ENCODE peak calls at places on chromosomes 1 and 21, in seven cellular contexts. A is GM12878, E is HepG2, I is HCT116, C is K562, D is SK-N-SH, U is H1. J is an unnamed sample.
A peak's percentile ranks its signal among the peaks of the same experiment; 100 is the strongest.

GRCh38 chr1:23224721-23225648 is 7.7 kb upstream of the HTR1D start:
- DNase-seq in E (no peak), D (peak; percentile 82), A (no peak), U (no peak), I (no peak), C (no peak), J (peak; percentile 23)

GRCh38 chr1:27832762-27833161 is 2.2 kb downstream of the PPP1R8 start:
- DNase-seq in C (no peak), U (no peak), E (no peak), I (no peak), A (no peak), D (no peak), J (no peak)

GRCh38 chr1:209877109-209877764 is 49.5 kb downstream of the UTP25 start:
- DNase-seq in U (no peak), C (no peak), E (no peak), A (no peak), I (no peak), D (no peak), J (no peak)

GRCh38 chr1:226457307-226457712 is 49.4 kb upstream of the PARP1 start:
- DNase-seq in C (peak; percentile 38), D (no peak), A (no peak), E (no peak), I (no peak), U (peak; percentile 46), J (no peak)

GRCh38 chr21:42455196-42455595 is 40.8 kb downstream of the RSPH1 start:
- DNase-seq in C (no peak), D (no peak), E (no peak), I (no peak), U (no peak), A (no peak), J (no peak)

GRCh38 chr1:51158263-51158662 is 56.2 kb downstream of the C1orf185 start:
- DNase-seq in U (no peak), D (no peak), E (no peak), I (no peak), C (no peak), A (no peak), J (no peak)

GRCh38 chr21:33042812-33043211 is 17.1 kb downstream of the OLIG2 start:
- DNase-seq in E (no peak), U (no peak), A (no peak), C (no peak), I (peak; percentile 50), D (no peak), J (no peak)

GRCh38 chr1:236497908-236498307 is 25.9 kb upstream of the LGALS8 start:
- DNase-seq in C (no peak), U (no peak), E (no peak), D (no peak), I (no peak), A (no peak), J (no peak)

GRCh38 chr1:31970873-31971272 is 32.7 kb upstream of the PTP4A2 start:
- DNase-seq in U (no peak), I (no peak), E (no peak), A (no peak), D (no peak), C (no peak), J (no peak)

GRCh38 chr1:44619261-44619900 is 54.9 kb downstream of the TMEM53 start:
- DNase-seq in I (no peak), U (no peak), A (no peak), D (no peak), E (no peak), C (no peak), J (no peak)

GRCh38 chr1:201461783-201462441 is 7.1 kb downstream of the PHLDA3 start:
- DNase-seq in I (peak; percentile 68), C (peak; percentile 87), U (no peak), E (peak; percentile 56), D (no peak), A (no peak), J (no peak)

GRCh38 chr21:36350282-36350910 is 30.4 kb downstream of the MORC3 start:
- DNase-seq in D (no peak), E (no peak), U (no peak), A (no peak), I (no peak), C (no peak), J (no peak)

GRCh38 chr21:28949318-28949717 is 43.4 kb downstream of the LTN1 start:
- DNase-seq in C (no peak), D (no peak), U (no peak), E (no peak), A (no peak), I (no peak), J (no peak)

GRCh38 chr1:167880570-167880969 is 33.4 kb downstream of the ADCY10 start:
- DNase-seq in A (no peak), I (no peak), C (no peak), D (no peak), U (no peak), E (no peak), J (peak; percentile 54)

GRCh38 chr1:102790997-102791396 is 317.3 kb downstream of the COL11A1 start:
- DNase-seq in A (no peak), U (no peak), I (peak; percentile 6), D (peak; percentile 2), C (no peak), E (no peak), J (no peak)

GRCh38 chr1:161946071-161946987 is 77.3 kb downstream of the OLFML2B start:
- DNase-seq in C (no peak), D (no peak), E (no peak), I (no peak), A (no peak), U (no peak), J (no peak)

GRCh38 chr1:13432251-13432650 is 22.0 kb downstream of the PRAMEF20 start:
- DNase-seq in D (no peak), E (no peak), C (no peak), I (no peak), A (no peak), U (no peak), J (no peak)

GRCh38 chr21:35335951-35336446 is 286.9 kb upstream of the RUNX1 start:
- DNase-seq in E (no peak), A (no peak), D (no peak), I (no peak), C (no peak), U (no peak), J (no peak)

GRCh38 chr21:41759214-41759840 is 7.5 kb downstream of the RIPK4 start:
- DNase-seq in E (no peak), D (no peak), A (no peak), I (no peak), C (no peak), U (no peak), J (no peak)

GRCh38 chr1:82503805-82504204 is 703.1 kb downstream of the ADGRL2 start:
- DNase-seq in D (no peak), E (no peak), U (no peak), A (no peak), I (no peak), C (no peak), J (no peak)

GRCh38 chr1:70685300-70686286 is 274.5 kb downstream of the CTH start:
- DNase-seq in E (peak; percentile 68), A (peak; percentile 13), C (peak; percentile 73), I (peak; percentile 41), D (peak; percentile 57), U (peak; percentile 31), J (peak; percentile 78)

GRCh38 chr1:31944205-31945089 is 6.3 kb upstream of the PTP4A2 start:
- DNase-seq in A (peak; percentile 75), I (peak; percentile 66), C (peak; percentile 98), D (no peak), U (peak; percentile 82), E (peak; percentile 46), J (no peak)

GRCh38 chr1:158115126-158115525 is 65.6 kb upstream of the CD1D start:
- DNase-seq in I (no peak), U (no peak), C (no peak), E (no peak), A (no peak), D (no peak), J (no peak)

GRCh38 chr1:12745126-12745991 is 641 bp upstream of the CFAP107 start:
- DNase-seq in U (no peak), D (peak; percentile 34), I (no peak), C (no peak), E (no peak), A (no peak), J (no peak)

GRCh38 chr1:6126521-6127067 is 53.5 kb downstream of the CHD5 start:
- DNase-seq in D (no peak), A (no peak), E (peak; percentile 33), C (no peak), U (no peak), I (no peak), J (no peak)

GRCh38 chr1:196308171-196308570 is 300.1 kb downstream of the KCNT2 start:
- DNase-seq in E (no peak), I (no peak), D (no peak), A (no peak), U (no peak), C (peak; percentile 18), J (no peak)

GRCh38 chr1:196305216-196305615 is 303.0 kb downstream of the KCNT2 start:
- DNase-seq in D (no peak), C (no peak), U (no peak), E (no peak), I (no peak), A (no peak), J (no peak)

GRCh38 chr1:196312739-196313138 is 295.5 kb downstream of the KCNT2 start:
- DNase-seq in D (no peak), U (no peak), E (no peak), I (no peak), C (no peak), A (no peak), J (no peak)

GRCh38 chr1:196306421-196306820 is 301.8 kb downstream of the KCNT2 start:
- DNase-seq in A (no peak), D (no peak), E (no peak), C (no peak), I (no peak), U (peak; percentile 68), J (no peak)

GRCh38 chr1:196309386-196309785 is 298.9 kb downstream of the KCNT2 start:
- DNase-seq in D (no peak), E (peak; percentile 3), I (peak; percentile 27), C (no peak), U (no peak), A (no peak), J (no peak)
- TF ChIP-seq JUND in D (no peak), E (no peak), I (no peak), C (no peak), U (no peak), A (no peak), J (no peak)

GRCh38 chr1:3578433-3578805 is 32.9 kb downstream of the MEGF6 start:
- DNase-seq in U (no peak), D (no peak), I (no peak), A (no peak), C (no peak), E (no peak), J (no peak)
- TF ChIP-seq JUND in U (no peak), D (no peak), I (no peak), A (no peak), C (no peak), E (no peak), J (no peak)

DNA sequence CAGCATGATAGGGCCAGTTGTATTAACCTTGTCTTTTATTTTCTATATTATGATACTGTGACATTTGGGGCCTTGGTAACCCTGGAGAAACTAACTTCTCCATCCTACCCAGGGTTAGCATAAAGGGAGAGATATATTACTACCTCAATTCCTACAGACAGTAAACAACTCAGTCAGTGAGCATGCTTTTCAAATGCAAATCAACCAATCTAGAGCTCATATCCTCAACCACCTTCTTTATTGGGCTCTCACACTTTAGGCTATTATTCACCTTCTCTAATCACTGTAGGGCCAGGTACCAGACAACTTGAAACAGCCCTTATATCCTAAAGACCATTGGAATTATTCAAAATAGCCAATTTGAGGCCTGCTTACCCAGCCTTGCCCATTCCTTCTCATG is 477.6 kb downstream of the PTPRC start:
- DNase-seq in D (no peak), C (no peak), E (no peak), U (no peak), I (no peak), A (no peak), J (no peak)
- TF ChIP-seq JUND in D (no peak), C (no peak), E (no peak), U (no peak), I (no peak), A (no peak), J (no peak)

GRCh38 chr1:244665771-244666217 is 12.9 kb downstream of the DESI2 start:
- DNase-seq in I (no peak), A (no peak), D (no peak), E (no peak), U (no peak), C (peak; percentile 39), J (no peak)
- TF ChIP-seq JUND in I (no peak), A (no peak), D (no peak), E (no peak), U (no peak), C (no peak), J (no peak)